ENCODE peak calls at places on chromosomes 16 and 17, in five cellular contexts. Z is NCI-H1092 treated with DMSO at 0.1 percent for 48 hours; K is activated naive CD4-positive, alpha-beta T cell; D is lung microvascular endothelial cell; X is H4. V is an unnamed sample.

GRCh38 chr16:1426734-1427451 is 4.0 kb upstream of the PERCC1 start:
- DNase-seq in Z (peak), K (no peak), D (no peak), X (no peak), V (no peak)

GRCh38 chr17:66549731-66550207 is 247.4 kb downstream of the PRKCA start:
- DNase-seq in Z (no peak), K (no peak), D (peak), X (peak), V (no peak)

GRCh38 chr17:40617678-40618240 is 29.9 kb downstream of the SMARCE1 start:
- DNase-seq in Z (no peak), K (no peak), D (no peak), X (no peak), V (no peak)

GRCh38 chr17:8110456-8110804 is 7.9 kb downstream of the ALOXE3 start:
- DNase-seq in Z (no peak), K (no peak), D (no peak), X (no peak), V (no peak)

GRCh38 chr17:82964851-82965341 is 114.5 kb upstream of the METRNL start:
- DNase-seq in Z (no peak), K (no peak), D (no peak), X (no peak), V (no peak)

GRCh38 chr16:1458977-1459341 is 14.6 kb upstream of the CCDC154 start:
- DNase-seq in Z (no peak), K (no peak), D (no peak), X (no peak), V (no peak)

GRCh38 chr16:68901910-68902309 is 58.6 kb downstream of the TANGO6 start:
- DNase-seq in Z (peak), K (no peak), D (peak), X (no peak), V (peak)

GRCh38 chr17:7834554-7834890 is 505 bp downstream of the KDM6B start:
- DNase-seq in Z (no peak), K (no peak), D (peak), X (no peak), V (peak)

GRCh38 chr16:89695875-89696597 is 5.5 kb downstream of the SPATA2L start:
- DNase-seq in Z (no peak), K (no peak), D (no peak), X (peak), V (no peak)

GRCh38 chr17:82301300-82301915 is 16.0 kb downstream of the CD7 start:
- DNase-seq in Z (no peak), K (no peak), D (no peak), X (no peak), V (no peak)

GRCh38 chr16:23534868-23535860 is 22.0 kb downstream of the EARS2 start:
- DNase-seq in Z (no peak), K (no peak), D (no peak), X (no peak), V (no peak)

GRCh38 chr17:33112763-33113162 is 121.1 kb downstream of the SPACA3 start:
- DNase-seq in Z (no peak), K (no peak), D (no peak), X (no peak), V (peak)

GRCh38 chr16:60636117-60636516 is 1400.1 kb downstream of the CDH8 start:
- DNase-seq in Z (no peak), K (no peak), D (no peak), X (no peak), V (no peak)

GRCh38 chr16:11400076-11400475 is 54.8 kb downstream of the RMI2 start:
- DNase-seq in Z (no peak), K (no peak), D (no peak), X (no peak), V (no peak)

GRCh38 chr16:29915590-29916247 is 10.3 kb downstream of the KCTD13 start:
- DNase-seq in Z (no peak), K (no peak), D (peak), X (no peak), V (peak)

V was measured in SK-MEL-5.